ENCODE peak calls at places on chromosomes 13 and 19, in eight cellular contexts. One of them, this sample, is unnamed.
A peak's percentile ranks its signal among the peaks of the same experiment; 100 is the strongest.

GRCh38 chr13:64633948-64634347 is 2596.2 kb downstream of the PCDH9 start:
- DNase-seq in fibroblast of pulmonary artery: no peak
- DNase-seq in tibial artery: no peak
- DNase-seq in GM06990: no peak
- DNase-seq in A549: no peak
- DNase-seq in left ventricle myocardium inferior: no peak
- DNase-seq in omental fat pad: no peak
- DNase-seq in mucosa of descending colon: no peak
- DNase-seq in this sample: no peak

GRCh38 chr19:9109959-9110358 is 2.7 kb upstream of the OR7G2 start:
- DNase-seq in omental fat pad: no peak
- DNase-seq in left ventricle myocardium inferior: no peak
- DNase-seq in A549: no peak
- DNase-seq in fibroblast of pulmonary artery: no peak
- DNase-seq in tibial artery: no peak
- DNase-seq in GM06990: no peak
- DNase-seq in mucosa of descending colon: no peak
- DNase-seq in this sample: no peak

GRCh38 chr13:97342136-97342535 is 91.8 kb upstream of the RAP2A start:
- DNase-seq in A549: no peak
- DNase-seq in mucosa of descending colon: no peak
- DNase-seq in left ventricle myocardium inferior: no peak
- DNase-seq in tibial artery: no peak
- DNase-seq in omental fat pad: no peak
- DNase-seq in fibroblast of pulmonary artery: no peak
- DNase-seq in GM06990: no peak
- DNase-seq in this sample: no peak

GRCh38 chr19:39813264-39813998 is 20.5 kb downstream of the DYRK1B start:
- DNase-seq in tibial artery: peak; percentile 42
- DNase-seq in fibroblast of pulmonary artery: no peak
- DNase-seq in mucosa of descending colon: no peak
- DNase-seq in omental fat pad: no peak
- DNase-seq in GM06990: no peak
- DNase-seq in left ventricle myocardium inferior: no peak
- DNase-seq in A549: no peak
- DNase-seq in this sample: no peak

GRCh38 chr19:58553799-58554493 is 959 bp downstream of the CHMP2A start:
- DNase-seq in A549: no peak
- DNase-seq in left ventricle myocardium inferior: peak; percentile 16
- DNase-seq in omental fat pad: no peak
- DNase-seq in fibroblast of pulmonary artery: no peak
- DNase-seq in mucosa of descending colon: no peak
- DNase-seq in tibial artery: peak; percentile 66
- DNase-seq in GM06990: no peak
- DNase-seq in this sample: no peak

GRCh38 chr13:74466015-74466414 is 331.8 kb upstream of the KLF12 start:
- DNase-seq in tibial artery: no peak
- DNase-seq in fibroblast of pulmonary artery: no peak
- DNase-seq in omental fat pad: no peak
- DNase-seq in GM06990: no peak
- DNase-seq in left ventricle myocardium inferior: no peak
- DNase-seq in mucosa of descending colon: no peak
- DNase-seq in A549: no peak
- DNase-seq in this sample: no peak

GRCh38 chr13:67792151-67792665 is 562.1 kb upstream of the PCDH9 start:
- DNase-seq in omental fat pad: no peak
- DNase-seq in left ventricle myocardium inferior: no peak
- DNase-seq in A549: no peak
- DNase-seq in GM06990: no peak
- DNase-seq in mucosa of descending colon: no peak
- DNase-seq in fibroblast of pulmonary artery: no peak
- DNase-seq in tibial artery: no peak
- DNase-seq in this sample: no peak

GRCh38 chr19:6417713-6418561 is 6.7 kb downstream of the KHSRP start:
- DNase-seq in omental fat pad: no peak
- DNase-seq in tibial artery: no peak
- DNase-seq in GM06990: no peak
- DNase-seq in left ventricle myocardium inferior: no peak
- DNase-seq in fibroblast of pulmonary artery: peak; percentile 28
- DNase-seq in mucosa of descending colon: peak; percentile 38
- DNase-seq in A549: no peak
- DNase-seq in this sample: no peak

DNA sequence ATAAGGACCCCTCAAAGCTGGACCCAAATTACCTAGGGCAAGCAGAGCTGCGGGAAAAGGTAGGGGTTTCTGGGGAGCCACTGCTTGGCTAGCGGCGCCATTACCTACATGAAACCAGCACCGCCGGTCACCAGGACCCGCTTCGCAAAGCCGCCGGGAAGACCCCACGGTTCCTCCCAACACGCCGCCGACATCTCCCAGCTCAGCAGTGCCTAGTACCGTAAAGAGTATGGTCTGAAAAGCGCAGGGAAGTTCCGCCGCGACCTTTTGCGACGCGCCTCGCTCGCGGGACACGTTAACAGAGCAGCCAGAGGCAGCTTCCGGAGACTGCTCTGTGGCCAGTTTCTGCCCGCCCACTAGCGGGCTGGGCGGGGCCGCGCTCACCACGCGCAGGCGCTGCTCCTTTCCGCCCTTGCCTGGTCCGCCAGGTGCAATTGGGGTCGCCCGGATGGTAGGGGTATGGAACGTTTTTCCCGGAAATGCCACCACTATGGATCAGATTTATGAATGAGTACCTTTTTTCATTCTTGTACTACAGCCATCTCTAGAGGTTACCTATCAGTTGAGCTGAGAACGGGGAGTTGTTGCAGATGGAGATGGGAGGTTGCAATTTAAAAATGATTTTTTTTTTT is at the start of gene TGDS:
- DNase-seq in fibroblast of pulmonary artery: peak; percentile 93
- DNase-seq in tibial artery: peak; percentile 96
- DNase-seq in left ventricle myocardium inferior: peak; percentile 92
- DNase-seq in mucosa of descending colon: peak; percentile 96
- DNase-seq in omental fat pad: peak; percentile 51
- DNase-seq in GM06990: peak; percentile 97
- DNase-seq in A549: peak; percentile 73
- DNase-seq in this sample: peak; percentile 86
- TF ChIP-seq CTCF in fibroblast of pulmonary artery: peak; percentile 2
- TF ChIP-seq CTCF in tibial artery: no peak
- TF ChIP-seq CTCF in left ventricle myocardium inferior: peak; percentile 46
- TF ChIP-seq CTCF in mucosa of descending colon: no peak
- TF ChIP-seq CTCF in omental fat pad: no peak
- TF ChIP-seq CTCF in GM06990: no peak
- TF ChIP-seq CTCF in A549: no peak
- TF ChIP-seq CTCF in this sample: no peak

GRCh38 chr19:50501568-50502475 is 9.2 kb downstream of the JOSD2 start:
- DNase-seq in omental fat pad: no peak
- DNase-seq in GM06990: no peak
- DNase-seq in tibial artery: peak; percentile 59
- DNase-seq in fibroblast of pulmonary artery: no peak
- DNase-seq in left ventricle myocardium inferior: peak; percentile 75
- DNase-seq in mucosa of descending colon: no peak
- DNase-seq in A549: no peak
- DNase-seq in this sample: no peak

GRCh38 chr19:50500753-50501151 is 10.2 kb downstream of the JOSD2 start:
- DNase-seq in mucosa of descending colon: no peak
- DNase-seq in fibroblast of pulmonary artery: no peak
- DNase-seq in left ventricle myocardium inferior: peak; percentile 86
- DNase-seq in tibial artery: no peak
- DNase-seq in GM06990: no peak
- DNase-seq in A549: no peak
- DNase-seq in omental fat pad: no peak
- DNase-seq in this sample: no peak

GRCh38 chr19:50498219-50499056 is 12.6 kb downstream of the JOSD2 start:
- DNase-seq in mucosa of descending colon: no peak
- DNase-seq in A549: no peak
- DNase-seq in fibroblast of pulmonary artery: no peak
- DNase-seq in GM06990: no peak
- DNase-seq in omental fat pad: no peak
- DNase-seq in left ventricle myocardium inferior: no peak
- DNase-seq in tibial artery: no peak
- DNase-seq in this sample: no peak

GRCh38 chr19:50501186-50501567 is 9.8 kb downstream of the JOSD2 start:
- DNase-seq in A549: no peak
- DNase-seq in omental fat pad: no peak
- DNase-seq in left ventricle myocardium inferior: no peak
- DNase-seq in fibroblast of pulmonary artery: no peak
- DNase-seq in mucosa of descending colon: no peak
- DNase-seq in tibial artery: no peak
- DNase-seq in GM06990: no peak
- DNase-seq in this sample: no peak

DNA sequence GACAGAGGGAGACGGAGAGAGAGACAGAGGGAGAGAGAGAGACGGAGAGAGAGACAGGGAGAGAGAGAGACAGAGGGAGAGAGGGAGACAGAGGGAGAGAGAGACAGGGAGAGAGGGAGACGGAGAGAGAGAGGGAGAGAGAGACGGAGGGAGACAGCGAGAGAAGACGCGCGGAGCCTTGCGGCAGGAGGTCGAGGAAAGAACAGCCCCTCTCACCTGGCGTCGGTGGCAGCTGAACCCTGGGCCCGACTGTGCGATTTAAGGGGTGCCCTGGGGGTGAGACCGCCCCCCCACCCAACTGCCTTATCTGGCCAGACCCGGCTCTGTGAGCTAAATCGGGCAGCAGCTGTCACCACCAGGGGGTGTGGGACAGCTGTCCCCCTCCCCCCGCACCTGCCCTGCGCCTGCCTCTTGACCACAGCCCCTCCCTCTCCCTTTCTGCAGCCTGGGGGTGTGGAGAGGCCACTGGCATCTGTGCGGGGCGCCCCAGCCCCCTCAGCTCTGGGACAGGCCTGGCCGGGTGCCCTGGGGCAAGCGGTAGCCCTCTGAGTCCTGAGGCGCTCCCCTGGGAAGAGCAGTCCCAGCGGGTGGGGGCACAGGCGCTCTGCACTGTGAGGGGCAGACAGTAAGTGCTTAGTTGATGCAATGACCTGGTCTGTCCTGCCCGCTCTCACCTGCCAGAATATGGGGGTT is 10.8 kb downstream of the JOSD2 start:
- DNase-seq in omental fat pad: no peak
- DNase-seq in left ventricle myocardium inferior: peak; percentile 83
- DNase-seq in fibroblast of pulmonary artery: no peak
- DNase-seq in GM06990: no peak
- DNase-seq in tibial artery: no peak
- DNase-seq in A549: no peak
- DNase-seq in mucosa of descending colon: no peak
- DNase-seq in this sample: no peak
- TF ChIP-seq CTCF in omental fat pad: no peak
- TF ChIP-seq CTCF in left ventricle myocardium inferior: no peak
- TF ChIP-seq CTCF in fibroblast of pulmonary artery: peak; percentile 2
- TF ChIP-seq CTCF in GM06990: peak; percentile 35
- TF ChIP-seq CTCF in tibial artery: no peak
- TF ChIP-seq CTCF in A549: peak; percentile 19
- TF ChIP-seq CTCF in mucosa of descending colon: no peak
- TF ChIP-seq CTCF in this sample: no peak

DNA sequence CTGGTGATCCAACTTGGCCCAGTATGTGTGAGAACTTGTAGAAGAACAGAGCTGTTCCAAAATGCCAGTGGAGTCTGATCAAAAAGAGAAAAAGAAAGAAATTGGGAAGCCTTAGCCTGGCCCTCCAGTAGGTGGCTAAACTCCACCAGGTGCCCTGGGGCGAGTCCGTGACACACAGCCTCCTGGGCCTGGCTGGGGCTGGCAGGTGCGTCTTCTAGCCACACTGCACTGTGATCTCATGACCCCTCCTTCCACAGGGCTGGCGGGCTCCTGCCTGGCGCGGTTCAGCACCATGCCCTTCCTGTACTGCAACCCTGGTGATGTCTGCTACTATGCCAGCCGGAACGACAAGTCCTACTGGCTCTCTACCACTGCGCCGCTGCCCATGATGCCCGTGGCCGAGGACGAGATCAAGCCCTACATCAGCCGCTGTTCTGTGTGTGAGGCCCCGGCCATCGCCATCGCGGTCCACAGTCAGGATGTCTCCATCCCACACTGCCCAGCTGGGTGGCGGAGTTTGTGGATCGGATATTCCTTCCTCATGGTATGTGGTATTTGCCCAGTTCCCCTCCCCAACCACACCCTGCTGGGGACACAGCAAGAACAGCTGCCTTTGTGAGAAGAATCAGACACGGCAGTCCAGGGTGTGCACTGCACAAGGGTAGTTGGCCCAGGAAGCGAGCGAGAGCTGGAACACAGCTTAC is 53.7 kb downstream of the RAB20 start:
- DNase-seq in A549: peak; percentile 16
- DNase-seq in omental fat pad: no peak
- DNase-seq in left ventricle myocardium inferior: peak; percentile 63
- DNase-seq in mucosa of descending colon: peak; percentile 82
- DNase-seq in tibial artery: peak; percentile 72
- DNase-seq in fibroblast of pulmonary artery: no peak
- DNase-seq in GM06990: no peak
- DNase-seq in this sample: no peak
- TF ChIP-seq CTCF in A549: no peak
- TF ChIP-seq CTCF in omental fat pad: no peak
- TF ChIP-seq CTCF in left ventricle myocardium inferior: peak; percentile 41
- TF ChIP-seq CTCF in mucosa of descending colon: no peak
- TF ChIP-seq CTCF in tibial artery: no peak
- TF ChIP-seq CTCF in fibroblast of pulmonary artery: peak; percentile 7
- TF ChIP-seq CTCF in GM06990: no peak
- TF ChIP-seq CTCF in this sample: no peak

GRCh38 chr13:25978961-25979360 is 72.9 kb downstream of the SHISA2 start:
- DNase-seq in fibroblast of pulmonary artery: no peak
- DNase-seq in mucosa of descending colon: no peak
- DNase-seq in A549: no peak
- DNase-seq in left ventricle myocardium inferior: no peak
- DNase-seq in tibial artery: no peak
- DNase-seq in GM06990: no peak
- DNase-seq in omental fat pad: no peak
- DNase-seq in this sample: no peak

GRCh38 chr13:25977671-25978070 is 74.1 kb downstream of the SHISA2 start:
- DNase-seq in tibial artery: no peak
- DNase-seq in fibroblast of pulmonary artery: no peak
- DNase-seq in A549: no peak
- DNase-seq in mucosa of descending colon: no peak
- DNase-seq in left ventricle myocardium inferior: no peak
- DNase-seq in omental fat pad: no peak
- DNase-seq in GM06990: no peak
- DNase-seq in this sample: no peak

GRCh38 chr13:25981060-25981459 is 70.8 kb downstream of the SHISA2 start:
- DNase-seq in mucosa of descending colon: no peak
- DNase-seq in tibial artery: no peak
- DNase-seq in left ventricle myocardium inferior: no peak
- DNase-seq in omental fat pad: no peak
- DNase-seq in GM06990: no peak
- DNase-seq in A549: no peak
- DNase-seq in fibroblast of pulmonary artery: no peak
- DNase-seq in this sample: no peak

GRCh38 chr13:25982908-25983307 is 68.9 kb downstream of the SHISA2 start:
- DNase-seq in left ventricle myocardium inferior: no peak
- DNase-seq in GM06990: no peak
- DNase-seq in fibroblast of pulmonary artery: peak; percentile 6
- DNase-seq in omental fat pad: no peak
- DNase-seq in tibial artery: no peak
- DNase-seq in mucosa of descending colon: no peak
- DNase-seq in A549: no peak
- DNase-seq in this sample: no peak

DNA sequence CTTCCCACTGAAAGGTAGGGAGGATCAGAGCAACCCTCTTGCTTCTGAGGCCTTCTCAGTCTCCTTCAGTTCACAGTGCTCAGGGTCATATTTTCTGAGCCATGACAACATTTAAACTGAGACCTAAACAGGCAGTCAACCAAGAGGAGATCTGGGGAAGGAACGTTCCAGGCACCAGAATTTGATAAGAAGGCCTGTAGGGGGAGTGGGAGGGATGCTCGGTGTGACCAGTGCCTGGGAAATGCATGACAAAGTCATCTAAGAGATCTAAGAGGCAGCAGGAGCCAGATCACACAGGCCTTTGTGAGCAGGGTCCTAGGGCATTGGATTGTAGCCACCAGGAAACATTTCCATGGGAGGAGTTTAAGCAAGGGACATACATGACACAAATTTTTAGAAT is 71.6 kb downstream of the SHISA2 start:
- DNase-seq in A549: no peak
- DNase-seq in omental fat pad: no peak
- DNase-seq in mucosa of descending colon: no peak
- DNase-seq in tibial artery: no peak
- DNase-seq in fibroblast of pulmonary artery: peak; percentile 8
- DNase-seq in GM06990: no peak
- DNase-seq in left ventricle myocardium inferior: no peak
- DNase-seq in this sample: no peak
- TF ChIP-seq CTCF in A549: no peak
- TF ChIP-seq CTCF in omental fat pad: no peak
- TF ChIP-seq CTCF in mucosa of descending colon: no peak
- TF ChIP-seq CTCF in tibial artery: no peak
- TF ChIP-seq CTCF in fibroblast of pulmonary artery: peak; percentile 27
- TF ChIP-seq CTCF in GM06990: peak; percentile 37
- TF ChIP-seq CTCF in left ventricle myocardium inferior: peak; percentile 43
- TF ChIP-seq CTCF in this sample: no peak